ENCODE peak calls at places on chromosomes 3 and 15, in nine cellular contexts. P, M, A, T, B, I, E, L and O are unnamed samples.

GRCh38 chr3:62376187-62376720 is 2.9 kb upstream of the FEZF2 start:
- DNase-seq in M (no peak), E (no peak), A (no peak), B (no peak), I (no peak), P (no peak), T (no peak), L (no peak), O (no peak)

GRCh38 chr15:53918180-53919079 is 59.8 kb upstream of the UNC13C start:
- DNase-seq in M (no peak), P (no peak), I (no peak), E (no peak), T (no peak), A (no peak), B (no peak), L (no peak), O (no peak)

GRCh38 chr15:69417581-69417980 is 3.4 kb downstream of the KIF23 start:
- DNase-seq in E (no peak), A (no peak), I (no peak), T (no peak), M (no peak), P (no peak), L (peak), B (no peak), O (no peak)

GRCh38 chr3:169218314-169218983 is 445.1 kb downstream of the MECOM start:
- DNase-seq in E (peak), T (peak), I (no peak), P (peak), M (peak), A (no peak), B (no peak), L (peak), O (no peak)

GRCh38 chr3:116423945-116424344 is 21.3 kb downstream of the LSAMP start:
- DNase-seq in A (no peak), E (no peak), P (no peak), L (peak), M (peak), B (no peak), I (no peak), T (no peak), O (no peak)

GRCh38 chr3:172177046-172177445 is 137.7 kb downstream of the FNDC3B start:
- DNase-seq in A (no peak), L (peak), T (no peak), E (peak), B (no peak), I (no peak), P (no peak), M (no peak), O (no peak)

GRCh38 chr15:86644319-86644718 is 564.6 kb downstream of the AGBL1 start:
- DNase-seq in I (no peak), M (no peak), E (no peak), P (no peak), L (no peak), A (no peak), B (no peak), T (no peak), O (no peak)

GRCh38 chr15:101255615-101256350 is 3.9 kb upstream of the CHSY1 start:
- DNase-seq in L (peak), I (no peak), E (peak), P (no peak), A (no peak), M (no peak), B (no peak), T (no peak), O (no peak)

GRCh38 chr3:72969766-72970165 is 26.8 kb upstream of the PPP4R2 start:
- DNase-seq in E (no peak), A (no peak), B (no peak), L (peak), P (no peak), I (no peak), M (no peak), T (no peak), O (no peak)

GRCh38 chr15:36831915-36832310 is 252.5 kb downstream of the CDIN1 start:
- DNase-seq in E (no peak), B (no peak), I (no peak), P (no peak), M (peak), A (no peak), T (peak), L (no peak), O (no peak)

GRCh38 chr3:69082805-69083204 is 1.9 kb upstream of the ARL6IP5 start:
- DNase-seq in E (peak), P (no peak), A (peak), B (peak), L (peak), M (peak), T (peak), I (no peak), O (no peak)